ENCODE peak calls at places on chromosomes 2 and 18, in seven cellular contexts. One of them, this sample, is unnamed.

GRCh38 chr2:108417254-108417653 is 31.8 kb upstream of the GCC2 start:
- DNase-seq in iPS DF 6.9: no peak
- DNase-seq in uterus: no peak
- DNase-seq in K562: peak; percentile 44
- DNase-seq in CD8-positive, alpha-beta T cell: no peak
- DNase-seq in mesendoderm: peak; percentile 67
- DNase-seq in heart right ventricle: no peak
- DNase-seq in this sample: no peak

GRCh38 chr2:23757686-23758433 is 169.1 kb downstream of the ATAD2B start:
- DNase-seq in iPS DF 6.9: no peak
- DNase-seq in uterus: no peak
- DNase-seq in K562: peak; percentile 59
- DNase-seq in CD8-positive, alpha-beta T cell: no peak
- DNase-seq in mesendoderm: peak; percentile 43
- DNase-seq in heart right ventricle: no peak
- DNase-seq in this sample: no peak

GRCh38 chr2:15260196-15260595 is 300.9 kb downstream of the NBAS start:
- DNase-seq in iPS DF 6.9: no peak
- DNase-seq in uterus: no peak
- DNase-seq in K562: no peak
- DNase-seq in CD8-positive, alpha-beta T cell: no peak
- DNase-seq in mesendoderm: no peak
- DNase-seq in heart right ventricle: no peak
- DNase-seq in this sample: no peak

GRCh38 chr18:73577365-73577764 is 570.3 kb downstream of the FBXO15 start:
- DNase-seq in iPS DF 6.9: no peak
- DNase-seq in uterus: no peak
- DNase-seq in K562: no peak
- DNase-seq in CD8-positive, alpha-beta T cell: no peak
- DNase-seq in mesendoderm: no peak
- DNase-seq in heart right ventricle: no peak
- DNase-seq in this sample: no peak

GRCh38 chr2:64342195-64343099 is 111.5 kb upstream of the LGALSL start:
- DNase-seq in iPS DF 6.9: no peak
- DNase-seq in uterus: no peak
- DNase-seq in K562: no peak
- DNase-seq in CD8-positive, alpha-beta T cell: no peak
- DNase-seq in mesendoderm: no peak
- DNase-seq in heart right ventricle: no peak
- DNase-seq in this sample: no peak

GRCh38 chr2:193303464-193303863 is 1108.7 kb upstream of the TMEFF2 start:
- DNase-seq in iPS DF 6.9: no peak
- DNase-seq in uterus: no peak
- DNase-seq in K562: no peak
- DNase-seq in CD8-positive, alpha-beta T cell: no peak
- DNase-seq in mesendoderm: no peak
- DNase-seq in heart right ventricle: no peak
- DNase-seq in this sample: no peak

GRCh38 chr2:8219631-8220393 is 462.0 kb upstream of the ID2 start:
- DNase-seq in iPS DF 6.9: no peak
- DNase-seq in uterus: no peak
- DNase-seq in K562: no peak
- DNase-seq in CD8-positive, alpha-beta T cell: no peak
- DNase-seq in mesendoderm: no peak
- DNase-seq in heart right ventricle: peak; percentile 71
- DNase-seq in this sample: no peak

GRCh38 chr2:25521126-25521525 is 152.3 kb downstream of the DTNB start:
- DNase-seq in iPS DF 6.9: no peak
- DNase-seq in uterus: no peak
- DNase-seq in K562: no peak
- DNase-seq in CD8-positive, alpha-beta T cell: no peak
- DNase-seq in mesendoderm: no peak
- DNase-seq in heart right ventricle: no peak
- DNase-seq in this sample: no peak

GRCh38 chr2:9178905-9179571 is 27.6 kb upstream of the ASAP2 start:
- DNase-seq in iPS DF 6.9: no peak
- DNase-seq in uterus: peak; percentile 72
- DNase-seq in K562: no peak
- DNase-seq in CD8-positive, alpha-beta T cell: no peak
- DNase-seq in mesendoderm: no peak
- DNase-seq in heart right ventricle: peak; percentile 34
- DNase-seq in this sample: peak; percentile 77

GRCh38 chr2:9950521-9951271 is 797 bp upstream of the GRHL1 start:
- DNase-seq in iPS DF 6.9: no peak
- DNase-seq in uterus: peak; percentile 23
- DNase-seq in K562: peak; percentile 54
- DNase-seq in CD8-positive, alpha-beta T cell: no peak
- DNase-seq in mesendoderm: peak; percentile 37
- DNase-seq in heart right ventricle: peak; percentile 52
- DNase-seq in this sample: no peak

GRCh38 chr18:30016179-30016578 is 1026.4 kb downstream of the DSC3 start:
- DNase-seq in iPS DF 6.9: no peak
- DNase-seq in uterus: no peak
- DNase-seq in K562: no peak
- DNase-seq in CD8-positive, alpha-beta T cell: no peak
- DNase-seq in mesendoderm: peak; percentile 78
- DNase-seq in heart right ventricle: no peak
- DNase-seq in this sample: no peak

GRCh38 chr2:45391866-45392265 is 219.2 kb downstream of the SRBD1 start:
- DNase-seq in iPS DF 6.9: no peak
- DNase-seq in uterus: no peak
- DNase-seq in K562: no peak
- DNase-seq in CD8-positive, alpha-beta T cell: no peak
- DNase-seq in mesendoderm: peak; percentile 39
- DNase-seq in heart right ventricle: no peak
- DNase-seq in this sample: no peak

GRCh38 chr2:29603341-29603740 is 318.0 kb downstream of the ALK start:
- DNase-seq in iPS DF 6.9: no peak
- DNase-seq in uterus: no peak
- DNase-seq in K562: no peak
- DNase-seq in CD8-positive, alpha-beta T cell: no peak
- DNase-seq in mesendoderm: peak; percentile 30
- DNase-seq in heart right ventricle: no peak
- DNase-seq in this sample: no peak

GRCh38 chr2:23651187-23651983 is 266.4 kb downstream of the KLHL29 start:
- DNase-seq in iPS DF 6.9: no peak
- DNase-seq in uterus: no peak
- DNase-seq in K562: no peak
- DNase-seq in CD8-positive, alpha-beta T cell: no peak
- DNase-seq in mesendoderm: no peak
- DNase-seq in heart right ventricle: no peak
- DNase-seq in this sample: no peak

GRCh38 chr18:23143059-23143831 is 8.0 kb downstream of the CABLES1 start:
- DNase-seq in iPS DF 6.9: no peak
- DNase-seq in uterus: no peak
- DNase-seq in K562: no peak
- DNase-seq in CD8-positive, alpha-beta T cell: no peak
- DNase-seq in mesendoderm: peak; percentile 41
- DNase-seq in heart right ventricle: peak; percentile 23
- DNase-seq in this sample: no peak

GRCh38 chr18:59067873-59068272 is 71.8 kb upstream of the SEC11C start:
- DNase-seq in iPS DF 6.9: no peak
- DNase-seq in uterus: no peak
- DNase-seq in K562: peak; percentile 6
- DNase-seq in CD8-positive, alpha-beta T cell: no peak
- DNase-seq in mesendoderm: peak; percentile 29
- DNase-seq in heart right ventricle: no peak
- DNase-seq in this sample: no peak

GRCh38 chr2:5459041-5459440 is 233.1 kb upstream of the SOX11 start:
- DNase-seq in iPS DF 6.9: no peak
- DNase-seq in uterus: no peak
- DNase-seq in K562: no peak
- DNase-seq in CD8-positive, alpha-beta T cell: no peak
- DNase-seq in mesendoderm: no peak
- DNase-seq in heart right ventricle: no peak
- DNase-seq in this sample: no peak

GRCh38 chr2:67437132-67437531 is 40.0 kb downstream of the ETAA1 start:
- DNase-seq in iPS DF 6.9: no peak
- DNase-seq in uterus: no peak
- DNase-seq in K562: no peak
- DNase-seq in CD8-positive, alpha-beta T cell: no peak
- DNase-seq in mesendoderm: peak; percentile 43
- DNase-seq in heart right ventricle: no peak
- DNase-seq in this sample: no peak

GRCh38 chr2:43043471-43043870 is 182.9 kb downstream of the ZFP36L2 start:
- DNase-seq in iPS DF 6.9: no peak
- DNase-seq in uterus: peak; percentile 15
- DNase-seq in K562: no peak
- DNase-seq in CD8-positive, alpha-beta T cell: no peak
- DNase-seq in mesendoderm: no peak
- DNase-seq in heart right ventricle: no peak
- DNase-seq in this sample: peak; percentile 48

GRCh38 chr2:230933521-230934180 is 8.6 kb upstream of the GPR55 start:
- DNase-seq in iPS DF 6.9: no peak
- DNase-seq in uterus: peak; percentile 7
- DNase-seq in K562: no peak
- DNase-seq in CD8-positive, alpha-beta T cell: no peak
- DNase-seq in mesendoderm: no peak
- DNase-seq in heart right ventricle: no peak
- DNase-seq in this sample: no peak

DNA sequence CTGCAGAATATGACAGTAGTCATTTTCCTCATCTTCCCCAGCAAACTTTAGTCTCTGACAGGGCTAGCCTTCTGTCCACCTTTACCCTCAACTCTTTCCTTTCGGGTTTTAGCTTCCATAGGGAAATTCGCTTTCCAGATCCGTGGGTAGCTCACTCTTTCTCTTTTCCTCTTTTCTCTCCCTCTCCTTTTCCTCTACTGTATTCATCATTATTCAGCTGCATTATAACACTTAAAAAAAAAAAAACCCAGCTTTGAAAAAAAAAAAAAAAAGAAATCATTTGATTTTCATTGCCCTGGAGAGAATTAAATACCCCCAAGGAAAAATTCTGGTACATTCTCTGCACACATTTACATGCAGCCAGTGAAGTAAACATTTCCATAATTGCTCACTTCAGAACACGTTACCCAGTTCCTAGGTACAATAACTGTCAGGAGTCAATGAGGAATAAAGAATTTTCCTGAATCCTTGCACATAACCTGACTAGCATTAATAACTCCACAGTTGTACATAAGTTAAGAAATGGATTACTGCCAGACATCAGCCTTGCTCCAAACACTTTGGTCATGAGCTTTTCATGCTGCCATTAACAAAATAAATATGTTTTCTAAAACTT is 63.5 kb downstream of the ZNF521 start:
- DNase-seq in iPS DF 6.9: no peak
- DNase-seq in uterus: no peak
- DNase-seq in K562: no peak
- DNase-seq in CD8-positive, alpha-beta T cell: no peak
- DNase-seq in mesendoderm: no peak
- DNase-seq in heart right ventricle: no peak
- DNase-seq in this sample: no peak
- H3K27ac ChIP-seq in iPS DF 6.9: no peak overlapping the region
- H3K27ac ChIP-seq in uterus: peak overlapping the region; percentile 50
- H3K27ac ChIP-seq in K562: no peak overlapping the region
- H3K27ac ChIP-seq in CD8-positive, alpha-beta T cell: no peak overlapping the region
- H3K27ac ChIP-seq in mesendoderm: no peak overlapping the region
- H3K27ac ChIP-seq in heart right ventricle: peak overlapping the region; percentile 41
- H3K27ac ChIP-seq in this sample: no peak overlapping the region

DNA sequence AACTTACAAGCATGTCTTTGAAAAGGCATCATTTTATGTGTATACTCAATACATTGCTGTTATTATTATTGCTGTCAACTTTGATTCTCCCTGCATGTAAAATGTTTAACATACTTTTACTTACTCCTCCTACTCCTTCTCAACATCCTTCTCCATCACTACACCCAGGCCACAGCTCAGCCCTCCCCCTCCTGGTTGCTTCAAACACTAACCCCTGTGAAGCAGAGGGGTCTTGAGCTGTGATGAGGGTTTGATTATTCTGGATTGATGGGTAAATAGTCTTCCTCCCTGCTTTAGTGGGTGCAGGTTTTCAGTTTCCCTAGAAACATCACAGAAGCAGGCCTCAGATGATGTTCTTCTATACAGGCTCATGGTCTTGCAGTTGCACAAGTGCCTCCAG is 221.0 kb downstream of the OSR1 start:
- DNase-seq in iPS DF 6.9: no peak
- DNase-seq in uterus: no peak
- DNase-seq in K562: no peak
- DNase-seq in CD8-positive, alpha-beta T cell: no peak
- DNase-seq in mesendoderm: peak; percentile 32
- DNase-seq in heart right ventricle: no peak
- DNase-seq in this sample: no peak
- H3K27ac ChIP-seq in iPS DF 6.9: no peak overlapping the region
- H3K27ac ChIP-seq in uterus: no peak overlapping the region
- H3K27ac ChIP-seq in K562: no peak overlapping the region
- H3K27ac ChIP-seq in CD8-positive, alpha-beta T cell: no peak overlapping the region
- H3K27ac ChIP-seq in mesendoderm: no peak overlapping the region
- H3K27ac ChIP-seq in heart right ventricle: no peak overlapping the region
- H3K27ac ChIP-seq in this sample: no peak overlapping the region

GRCh38 chr2:105384216-105384615 is 14.6 kb downstream of the FHL2 start:
- DNase-seq in iPS DF 6.9: no peak
- DNase-seq in uterus: no peak
- DNase-seq in K562: no peak
- DNase-seq in CD8-positive, alpha-beta T cell: no peak
- DNase-seq in mesendoderm: no peak
- DNase-seq in heart right ventricle: no peak
- DNase-seq in this sample: no peak

GRCh38 chr2:105383456-105383855 is 15.4 kb downstream of the FHL2 start:
- DNase-seq in iPS DF 6.9: no peak
- DNase-seq in uterus: no peak
- DNase-seq in K562: no peak
- DNase-seq in CD8-positive, alpha-beta T cell: no peak
- DNase-seq in mesendoderm: no peak
- DNase-seq in heart right ventricle: no peak
- DNase-seq in this sample: no peak

GRCh38 chr2:105380432-105381118 is 18.3 kb downstream of the FHL2 start:
- DNase-seq in iPS DF 6.9: no peak
- DNase-seq in uterus: no peak
- DNase-seq in K562: no peak
- DNase-seq in CD8-positive, alpha-beta T cell: no peak
- DNase-seq in mesendoderm: no peak
- DNase-seq in heart right ventricle: no peak
- DNase-seq in this sample: no peak

GRCh38 chr2:105381119-105381668 is 17.7 kb downstream of the FHL2 start:
- DNase-seq in iPS DF 6.9: no peak
- DNase-seq in uterus: no peak
- DNase-seq in K562: no peak
- DNase-seq in CD8-positive, alpha-beta T cell: no peak
- DNase-seq in mesendoderm: no peak
- DNase-seq in heart right ventricle: no peak
- DNase-seq in this sample: no peak

DNA sequence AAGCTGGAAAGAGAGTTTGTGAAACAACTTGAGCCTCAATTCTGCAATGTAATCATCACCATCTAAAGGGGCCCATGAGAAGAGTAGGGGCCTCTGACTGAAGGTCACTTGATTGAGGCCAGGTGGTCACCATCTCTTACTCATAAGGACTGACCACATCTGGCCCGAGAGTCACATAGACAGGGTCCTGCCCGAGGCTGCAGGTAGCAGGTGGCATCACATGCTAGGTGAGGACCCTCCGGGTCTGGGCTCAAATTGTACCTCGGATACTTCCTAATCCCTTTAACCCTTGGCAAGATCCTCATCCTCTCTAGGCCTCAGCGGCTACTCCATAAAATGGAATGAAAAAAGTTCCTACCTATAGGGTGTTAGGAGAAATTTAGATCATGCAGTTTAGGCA is 16.7 kb downstream of the FHL2 start:
- DNase-seq in iPS DF 6.9: no peak
- DNase-seq in uterus: no peak
- DNase-seq in K562: no peak
- DNase-seq in CD8-positive, alpha-beta T cell: no peak
- DNase-seq in mesendoderm: no peak
- DNase-seq in heart right ventricle: no peak
- DNase-seq in this sample: no peak
- H3K27ac ChIP-seq in iPS DF 6.9: no peak overlapping the region
- H3K27ac ChIP-seq in uterus: peak overlapping the region; percentile 73
- H3K27ac ChIP-seq in K562: no peak overlapping the region
- H3K27ac ChIP-seq in CD8-positive, alpha-beta T cell: no peak overlapping the region
- H3K27ac ChIP-seq in mesendoderm: no peak overlapping the region
- H3K27ac ChIP-seq in heart right ventricle: peak overlapping the region; percentile 78
- H3K27ac ChIP-seq in this sample: peak overlapping the region; percentile 59

GRCh38 chr18:42053188-42053781 is 98.3 kb downstream of the PIK3C3 start:
- DNase-seq in iPS DF 6.9: peak; percentile 9
- DNase-seq in uterus: peak; percentile 24
- DNase-seq in K562: peak; percentile 61
- DNase-seq in CD8-positive, alpha-beta T cell: peak; percentile 21
- DNase-seq in mesendoderm: peak; percentile 51
- DNase-seq in heart right ventricle: peak; percentile 24
- DNase-seq in this sample: no peak
- H3K27ac ChIP-seq in iPS DF 6.9: no peak overlapping the region
- H3K27ac ChIP-seq in uterus: no peak overlapping the region
- H3K27ac ChIP-seq in K562: no peak overlapping the region
- H3K27ac ChIP-seq in CD8-positive, alpha-beta T cell: no peak overlapping the region
- H3K27ac ChIP-seq in mesendoderm: no peak overlapping the region
- H3K27ac ChIP-seq in heart right ventricle: no peak overlapping the region
- H3K27ac ChIP-seq in this sample: no peak overlapping the region

This sample was measured in RWPE2.